ENCODE peak calls at places on chromosomes 12 and 14, in four cellular contexts. H is CD8-positive, alpha-beta T cell; L is brain microvascular endothelial cell; P is neuronal stem cell. C is an unnamed sample.
A peak's percentile ranks its signal among the peaks of the same experiment; 100 is the strongest.

GRCh38 chr12:124592050-124592449 is 24.6 kb upstream of the NCOR2 start:
- DNase-seq in P (no peak), H (no peak), L (peak; percentile 39), C (no peak)

GRCh38 chr14:101379842-101380241 is 181.5 kb upstream of the DIO3 start:
- DNase-seq in P (no peak), H (no peak), L (no peak), C (no peak)

GRCh38 chr14:75821828-75822521 is 159.8 kb downstream of the TGFB3 start:
- DNase-seq in P (no peak), L (no peak), H (no peak), C (peak; percentile 30)

GRCh38 chr12:3662516-3662915 is 90.4 kb downstream of the CRACR2A start:
- DNase-seq in L (no peak), H (no peak), P (no peak), C (peak; percentile 83)

GRCh38 chr14:28382460-28383220 is 383.9 kb upstream of the FOXG1 start:
- DNase-seq in H (no peak), L (peak; percentile 45), P (no peak), C (no peak)

GRCh38 chr14:69685217-69685616 is 73.8 kb downstream of the SUSD6 start:
- DNase-seq in P (no peak), L (no peak), H (no peak), C (no peak)

GRCh38 chr12:2194060-2194459 is 141.3 kb downstream of the CACNA1C start:
- DNase-seq in P (no peak), H (no peak), L (no peak), C (no peak)

GRCh38 chr14:100691395-100692025 is 35.2 kb upstream of the DLK1 start:
- DNase-seq in L (no peak), P (no peak), H (no peak), C (no peak)

GRCh38 chr12:32944195-32944594 is 47.6 kb upstream of the PKP2 start:
- DNase-seq in H (no peak), L (no peak), P (no peak), C (no peak)

GRCh38 chr14:22281322-22281977 is 307.6 kb downstream of the DAD1 start:
- DNase-seq in L (no peak), P (no peak), H (no peak), C (no peak)

GRCh38 chr12:47835831-47836155 is 16.1 kb upstream of the HDAC7 start:
- DNase-seq in P (no peak), L (no peak), H (no peak), C (no peak)

GRCh38 chr12:124730455-124730932 is 133.2 kb downstream of the SCARB1 start:
- DNase-seq in L (no peak), H (no peak), P (no peak), C (no peak)

GRCh38 chr12:91923864-91924263 is 221.8 kb downstream of the BTG1 start:
- DNase-seq in P (no peak), H (no peak), L (no peak), C (no peak)

DNA sequence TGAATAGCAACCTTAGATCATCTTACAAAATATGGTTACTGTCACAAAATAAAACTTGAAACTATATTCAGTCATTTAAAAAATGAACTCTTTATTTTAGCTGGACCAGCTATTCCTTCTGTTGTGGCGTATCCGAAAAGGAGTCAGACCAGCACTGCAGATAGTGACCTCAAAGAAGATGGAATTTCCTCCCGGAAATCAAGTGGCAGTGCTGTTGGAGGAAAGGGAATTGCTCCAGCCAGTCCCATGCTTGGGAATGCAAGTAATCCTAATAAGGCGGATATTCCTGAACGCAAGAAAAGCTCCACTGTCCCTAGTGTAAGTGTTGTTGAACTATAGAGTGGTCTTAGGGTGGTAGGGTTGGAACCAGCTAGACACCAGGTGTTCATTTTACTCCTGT is 47.7 kb downstream of the CKB start:
- DNase-seq in H (no peak), P (no peak), L (no peak), C (no peak)
- H3K27me3 ChIP-seq in H (no peaks in the 10 kb centered on the region), P (no peaks in the 10 kb centered on the region), L (no peaks in the 10 kb centered on the region), C (no peaks in the 10 kb centered on the region)

GRCh38 chr12:4806439-4807115 is 86.4 kb downstream of the GALNT8 start:
- DNase-seq in H (no peak), L (no peak), P (no peak), C (no peak)

GRCh38 chr12:4809449-4810218 is 89.4 kb downstream of the GALNT8 start:
- DNase-seq in P (peak; percentile 32), H (no peak), L (no peak), C (no peak)

GRCh38 chr12:4807116-4807783 is 87.0 kb downstream of the GALNT8 start:
- DNase-seq in P (no peak), L (no peak), H (no peak), C (no peak)

GRCh38 chr12:4809013-4809448 is 88.8 kb downstream of the GALNT8 start:
- DNase-seq in L (no peak), H (no peak), P (peak; percentile 49), C (no peak)

DNA sequence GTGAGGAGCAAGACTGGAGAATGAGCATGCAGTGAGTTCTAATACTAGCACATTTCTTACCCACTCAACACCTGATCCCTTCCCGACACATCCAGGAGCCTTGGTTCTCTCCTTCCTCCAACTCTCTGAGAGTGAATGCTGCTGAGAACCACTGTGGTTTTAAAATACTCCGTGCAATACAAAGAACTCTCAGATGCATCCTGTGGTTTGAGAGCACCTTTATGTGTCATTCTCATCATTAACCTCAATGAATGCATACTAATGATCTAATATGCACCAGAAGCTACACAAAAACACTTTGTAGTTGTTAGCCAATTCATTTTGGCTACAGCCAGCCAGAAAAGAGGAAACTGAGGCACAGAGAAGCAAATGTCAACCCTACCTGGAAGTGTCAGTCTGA is 87.6 kb downstream of the GALNT8 start:
- DNase-seq in P (no peak), H (no peak), L (no peak), C (no peak)
- H3K27me3 ChIP-seq in P (peaks cover 2% of the 10 kb centered on the region), H (no peaks in the 10 kb centered on the region), L (peaks cover 19% of the 10 kb centered on the region), C (peaks cover 17% of the 10 kb centered on the region)

GRCh38 chr14:67512463-67513134 is 20.5 kb upstream of the PLEKHH1 start:
- DNase-seq in L (no peak), H (no peak), P (no peak), C (no peak)

GRCh38 chr14:67514203-67514607 is 18.9 kb upstream of the PLEKHH1 start:
- DNase-seq in L (no peak), H (no peak), P (no peak), C (no peak)

GRCh38 chr14:67515386-67516079 is 17.6 kb upstream of the PLEKHH1 start:
- DNase-seq in P (no peak), H (no peak), L (no peak), C (peak; percentile 14)

GRCh38 chr14:67514650-67515385 is 18.3 kb upstream of the PLEKHH1 start:
- DNase-seq in L (peak; percentile 7), P (no peak), H (peak; percentile 38), C (peak; percentile 48)

GRCh38 chr14:67513631-67514108 is 19.4 kb upstream of the PLEKHH1 start:
- DNase-seq in L (no peak), P (no peak), H (no peak), C (no peak)
- H3K27me3 ChIP-seq in L (peaks cover 13% of the 10 kb centered on the region), P (peaks cover 2% of the 10 kb centered on the region), H (no peaks in the 10 kb centered on the region), C (no peaks in the 10 kb centered on the region)

GRCh38 chr14:72891666-72892102 is 2.2 kb downstream of the DPF3 start:
- DNase-seq in P (no peak), L (no peak), H (no peak), C (peak; percentile 49)

GRCh38 chr14:72894323-72894622 is 372 bp upstream of the DPF3 start:
- DNase-seq in H (peak; percentile 4), P (no peak), L (no peak), C (no peak)

GRCh38 chr14:72892103-72892878 is 1.6 kb downstream of the DPF3 start:
- DNase-seq in H (peak; percentile 21), P (no peak), L (peak; percentile 37), C (peak; percentile 66)

GRCh38 chr14:72893636-72894322 is at the start of gene DPF3:
- DNase-seq in H (peak; percentile 93), P (peak; percentile 89), L (peak; percentile 96), C (peak; percentile 99)

GRCh38 chr14:72892879-72893635 is 844 bp downstream of the DPF3 start:
- DNase-seq in P (no peak), L (no peak), H (peak; percentile 27), C (no peak)
- H3K27me3 ChIP-seq in P (peaks cover 6% of the 10 kb centered on the region), L (no peaks in the 10 kb centered on the region), H (peaks cover 8% of the 10 kb centered on the region), C (no peaks in the 10 kb centered on the region)

GRCh38 chr12:54195080-54195479 is 6.3 kb upstream of the SMUG1 start:
- DNase-seq in L (no peak), P (no peak), H (no peak), C (no peak)

GRCh38 chr12:54195736-54196347 is 7.1 kb upstream of the SMUG1 start:
- DNase-seq in H (no peak), L (peak; percentile 73), P (no peak), C (no peak)

GRCh38 chr12:54191126-54191525 is 2.3 kb upstream of the SMUG1 start:
- DNase-seq in H (no peak), L (no peak), P (no peak), C (no peak)

GRCh38 chr12:54191550-54192022 is 2.8 kb upstream of the SMUG1 start:
- DNase-seq in P (peak; percentile 91), L (peak; percentile 77), H (peak; percentile 81), C (peak; percentile 90)

GRCh38 chr12:54193437-54193836 is 4.7 kb upstream of the SMUG1 start:
- DNase-seq in L (no peak), P (no peak), H (no peak), C (no peak)
- H3K27me3 ChIP-seq in L (no peaks in the 10 kb centered on the region), P (no peaks in the 10 kb centered on the region), H (peaks cover 12% of the 10 kb centered on the region), C (peaks cover 4% of the 10 kb centered on the region)

C was measured in HAP-1.